ENCODE peak calls at places on chromosome 6, in nine cellular contexts. N, W, U, V, B, M, J, G and S are unnamed samples.

GRCh38 chr6:37916675-37917074 is 97.1 kb downstream of the ZFAND3 start:
- DNase-seq in N (no peak), W (no peak), J (no peak), M (no peak), G (no peak), V (no peak), U (no peak), B (no peak), S (no peak)

GRCh38 chr6:150930816-150931215 is 65.3 kb downstream of the MTHFD1L start:
- DNase-seq in N (no peak), B (no peak), G (no peak), M (no peak), W (no peak), U (no peak), V (no peak), J (no peak), S (no peak)

GRCh38 chr6:3843379-3844096 is 5.6 kb upstream of the FAM50B start:
- DNase-seq in V (no peak), G (no peak), W (no peak), U (no peak), B (no peak), N (no peak), J (no peak), M (no peak), S (no peak)

GRCh38 chr6:159988983-159989454 is 20.1 kb downstream of the IGF2R start:
- DNase-seq in N (no peak), W (no peak), V (no peak), G (no peak), J (peak), M (no peak), B (no peak), U (no peak), S (no peak)

GRCh38 chr6:149834513-149835481 is 29.4 kb downstream of the LRP11 start:
- DNase-seq in G (no peak), B (peak), W (peak), V (peak), M (no peak), U (peak), N (no peak), J (no peak), S (no peak)

GRCh38 chr6:26394289-26394688 is 7.8 kb upstream of the BTN3A1 start:
- DNase-seq in M (no peak), V (no peak), W (no peak), U (no peak), G (no peak), B (no peak), J (no peak), N (no peak), S (no peak)

GRCh38 chr6:54805077-54805476 is 41.5 kb upstream of the FAM83B start:
- DNase-seq in B (no peak), U (no peak), J (no peak), V (no peak), W (no peak), N (no peak), M (no peak), G (no peak), S (no peak)

GRCh38 chr6:159790947-159791598 is 806 bp downstream of the MRPL18 start:
- DNase-seq in J (peak), W (no peak), V (no peak), U (no peak), N (no peak), B (peak), G (no peak), M (no peak), S (no peak)

GRCh38 chr6:127967708-127968107 is 66.8 kb upstream of the THEMIS start:
- DNase-seq in J (no peak), U (no peak), B (no peak), N (no peak), W (no peak), G (no peak), M (no peak), V (no peak), S (no peak)

GRCh38 chr6:1296542-1296941 is 15.4 kb upstream of the FOXQ1 start:
- DNase-seq in G (no peak), B (no peak), N (no peak), W (no peak), J (no peak), M (no peak), U (no peak), V (no peak), S (no peak)

GRCh38 chr6:5693588-5693987 is 313.1 kb downstream of the NRN1 start:
- DNase-seq in N (no peak), V (no peak), U (no peak), B (no peak), W (no peak), G (no peak), M (no peak), J (no peak), S (no peak)

GRCh38 chr6:117605169-117605826 is 3.0 kb upstream of the GOPC start:
- DNase-seq in M (no peak), B (peak), W (peak), V (peak), J (no peak), N (no peak), U (no peak), G (no peak), S (no peak)

GRCh38 chr6:144217797-144218196 is 67.3 kb upstream of the UTRN start:
- DNase-seq in U (no peak), V (no peak), G (no peak), J (no peak), W (no peak), M (no peak), N (no peak), B (no peak), S (no peak)

GRCh38 chr6:142900467-142900961 is 44.5 kb downstream of the HIVEP2 start:
- DNase-seq in U (no peak), J (no peak), N (no peak), V (no peak), G (no peak), B (no peak), W (no peak), M (no peak), S (no peak)

GRCh38 chr6:54232703-54233102 is 75.5 kb upstream of the TINAG start:
- DNase-seq in N (no peak), G (no peak), W (no peak), J (no peak), V (no peak), B (no peak), M (no peak), U (no peak), S (no peak)

GRCh38 chr6:7991536-7991935 is 72.7 kb downstream of the BLOC1S5 start:
- DNase-seq in W (no peak), U (no peak), M (no peak), N (no peak), B (no peak), J (no peak), G (no peak), V (no peak), S (no peak)

GRCh38 chr6:80280258-80281010 is 174.0 kb downstream of the BCKDHB start:
- DNase-seq in B (no peak), M (no peak), U (no peak), N (no peak), J (no peak), G (no peak), V (no peak), W (no peak), S (no peak)

GRCh38 chr6:128573036-128573435 is 52.6 kb upstream of the PTPRK start:
- DNase-seq in U (no peak), N (no peak), W (no peak), V (no peak), J (no peak), G (no peak), B (no peak), M (no peak), S (no peak)

GRCh38 chr6:5511924-5512323 is 250.6 kb downstream of the FARS2 start:
- DNase-seq in W (no peak), G (no peak), M (no peak), U (no peak), B (no peak), J (no peak), V (no peak), N (no peak), S (no peak)

DNA sequence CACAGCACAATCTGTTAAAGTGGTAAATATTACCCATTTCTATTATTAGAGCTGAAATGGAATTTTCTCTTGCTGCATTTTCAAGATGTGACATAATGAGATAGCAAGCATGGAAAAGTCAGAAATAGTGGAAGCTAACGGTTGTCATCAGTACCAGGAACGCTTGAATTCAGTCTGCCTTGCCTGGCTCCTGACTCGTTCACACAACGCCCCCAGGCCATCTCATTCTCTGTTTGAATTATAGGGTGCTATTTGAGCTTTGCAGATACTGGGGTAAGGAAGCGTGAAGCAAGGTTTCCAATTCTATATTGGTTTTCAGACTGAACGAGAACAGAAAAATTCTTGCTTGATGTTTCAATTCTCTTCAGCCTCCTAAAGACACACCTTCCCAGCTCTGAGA is 116.5 kb upstream of the MAP3K7 start:
- DNase-seq in W (no peak), B (no peak), G (no peak), U (no peak), J (no peak), V (no peak), M (no peak), N (no peak), S (no peak)
- TF ChIP-seq POLR2AphosphoS5 in W (no peak), B (no peak), G (no peak), U (no peak), J (no peak), V (no peak), M (no peak), N (no peak), S (no peak)

GRCh38 chr6:153096031-153096430 is 35.1 kb downstream of the RGS17 start:
- DNase-seq in U (no peak), M (no peak), J (no peak), N (no peak), B (no peak), W (no peak), G (no peak), V (no peak), S (no peak)
- TF ChIP-seq POLR2A in U (no peak), M (no peak), J (no peak), N (no peak), B (no peak), W (no peak), G (no peak), V (no peak), S (no peak)

GRCh38 chr6:152981989-152982767 is 663 bp downstream of the FBXO5 start:
- DNase-seq in B (peak), U (peak), J (peak), V (no peak), W (no peak), N (peak), G (no peak), M (no peak), S (no peak)

GRCh38 chr6:152983637-152984386 is 971 bp upstream of the FBXO5 start:
- DNase-seq in U (peak), J (peak), N (peak), W (no peak), B (peak), M (peak), G (peak), V (peak), S (no peak)

GRCh38 chr6:152984387-152984872 is 1.6 kb upstream of the FBXO5 start:
- DNase-seq in N (no peak), M (no peak), V (no peak), J (no peak), B (no peak), G (no peak), U (no peak), W (no peak), S (no peak)

GRCh38 chr6:152981219-152981618 is 1.6 kb downstream of the FBXO5 start:
- DNase-seq in W (no peak), M (no peak), V (no peak), J (no peak), U (no peak), N (no peak), B (no peak), G (no peak), S (no peak)

GRCh38 chr6:152982768-152983636 is at the start of gene FBXO5:
- DNase-seq in G (peak), M (peak), J (peak), U (peak), B (peak), W (peak), V (peak), N (peak), S (peak)
- TF ChIP-seq POLR2AphosphoS5 in G (peak), M (peak), J (peak), U (peak), B (peak), W (peak), V (no peak), N (no peak), S (peak)

GRCh38 chr6:124964084-124964763 is 2.0 kb downstream of the RNF217 start:
- DNase-seq in J (no peak), M (no peak), N (peak), G (no peak), B (peak), V (no peak), U (no peak), W (no peak), S (no peak)

GRCh38 chr6:124961784-124962611 is at the start of gene RNF217:
- DNase-seq in J (peak), U (peak), B (peak), V (peak), M (peak), G (no peak), N (peak), W (peak), S (peak)

GRCh38 chr6:124964764-124965105 is 2.5 kb downstream of the RNF217 start:
- DNase-seq in V (no peak), B (no peak), J (no peak), N (no peak), U (no peak), G (no peak), W (no peak), M (no peak), S (no peak)

GRCh38 chr6:124962617-124963415 is 579 bp downstream of the RNF217 start:
- DNase-seq in W (peak), N (peak), V (peak), B (peak), J (peak), U (peak), M (no peak), G (no peak), S (no peak)

GRCh38 chr6:124963416-124964083 is 1.3 kb downstream of the RNF217 start:
- DNase-seq in U (no peak), M (no peak), G (no peak), B (no peak), J (no peak), V (no peak), N (no peak), W (no peak), S (no peak)
- TF ChIP-seq POLR2A in U (no peak), M (no peak), G (no peak), B (no peak), J (no peak), V (peak), N (no peak), W (no peak), S (no peak)

GRCh38 chr6:45591816-45592359 is 214.2 kb upstream of the SUPT3H start:
- DNase-seq in M (no peak), V (no peak), U (peak), G (no peak), B (no peak), N (no peak), W (no peak), J (no peak), S (no peak)

GRCh38 chr6:45590751-45591184 is 213.0 kb upstream of the SUPT3H start:
- DNase-seq in W (no peak), G (no peak), J (no peak), M (no peak), U (peak), V (no peak), N (peak), B (no peak), S (no peak)

GRCh38 chr6:45592991-45593390 is 215.3 kb upstream of the SUPT3H start:
- DNase-seq in B (no peak), W (no peak), J (no peak), G (no peak), M (no peak), V (no peak), U (no peak), N (no peak), S (no peak)

GRCh38 chr6:45590225-45590624 is 212.5 kb upstream of the SUPT3H start:
- DNase-seq in B (no peak), U (peak), J (no peak), W (no peak), V (no peak), N (no peak), M (no peak), G (no peak), S (no peak)

GRCh38 chr6:45591306-45591705 is 213.6 kb upstream of the SUPT3H start:
- DNase-seq in N (no peak), U (peak), W (no peak), J (no peak), V (no peak), B (no peak), G (no peak), M (no peak), S (no peak)
- TF ChIP-seq POLR2AphosphoS5 in N (no peak), U (no peak), W (no peak), J (no peak), V (no peak), B (no peak), G (no peak), M (no peak), S (no peak)

GRCh38 chr6:148342146-148343027 is at the start of gene SASH1:
- DNase-seq in N (peak), W (no peak), J (peak), M (peak), V (peak), G (peak), B (peak), U (peak), S (no peak)
- TF ChIP-seq POLR2A in N (peak), W (no peak), J (no peak), M (no peak), V (no peak), G (no peak), B (peak), U (peak), S (no peak)

GRCh38 chr6:158780963-158781691 is 38.0 kb downstream of the EZR start:
- DNase-seq in V (peak), M (peak), G (peak), N (peak), U (no peak), J (no peak), W (no peak), B (peak), S (no peak)
- TF ChIP-seq POLR2AphosphoS5 in V (peak), M (peak), G (peak), N (no peak), U (no peak), J (no peak), W (peak), B (peak), S (no peak)

DNA sequence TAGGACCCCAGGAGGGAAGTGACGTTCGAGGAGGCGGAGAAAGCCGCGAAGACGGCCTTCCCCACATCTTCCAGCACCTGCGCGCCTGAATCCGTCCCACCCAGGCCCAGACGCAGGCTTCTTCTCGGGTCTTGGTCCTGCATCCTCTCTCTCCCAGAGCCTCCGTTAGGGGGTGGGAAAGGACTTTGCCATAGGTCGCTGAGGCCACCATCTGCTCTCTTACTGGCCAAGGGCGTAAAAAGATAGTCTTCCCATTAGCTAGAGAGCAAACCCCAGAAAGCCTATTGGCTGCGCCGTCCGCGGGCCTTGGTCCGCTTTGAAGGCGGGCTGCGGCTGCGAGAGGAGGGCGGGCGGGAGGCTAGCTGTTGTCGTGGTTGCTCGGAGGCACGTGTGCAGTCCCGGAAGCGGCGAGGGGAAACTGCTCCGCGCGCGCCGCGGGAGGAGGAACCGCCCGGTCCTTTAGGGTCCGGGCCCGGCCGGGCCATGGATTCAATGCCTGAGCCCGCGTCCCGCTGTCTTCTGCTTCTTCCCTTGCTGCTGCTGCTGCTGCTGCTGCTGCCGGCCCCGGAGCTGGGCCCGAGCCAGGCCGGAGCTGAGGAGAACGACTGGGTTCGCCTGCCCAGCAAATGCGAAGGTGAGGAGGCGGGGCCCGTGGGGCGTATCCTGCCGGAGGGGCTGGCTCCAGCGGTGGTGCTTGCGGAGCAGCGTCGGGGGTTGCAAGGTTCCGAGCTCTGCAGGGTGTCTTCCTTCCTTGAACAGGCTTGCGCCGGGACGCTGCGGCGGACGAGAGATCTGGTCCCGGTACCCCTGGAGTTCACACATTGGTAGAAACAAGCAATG is at the start of gene CNPY3:
- DNase-seq in V (peak), B (peak), M (peak), G (peak), U (peak), J (peak), N (peak), W (peak), S (peak)
- TF ChIP-seq POLR2A in V (peak), B (peak), M (peak), G (no peak), U (peak), J (peak), N (peak), W (peak), S (peak)

DNA sequence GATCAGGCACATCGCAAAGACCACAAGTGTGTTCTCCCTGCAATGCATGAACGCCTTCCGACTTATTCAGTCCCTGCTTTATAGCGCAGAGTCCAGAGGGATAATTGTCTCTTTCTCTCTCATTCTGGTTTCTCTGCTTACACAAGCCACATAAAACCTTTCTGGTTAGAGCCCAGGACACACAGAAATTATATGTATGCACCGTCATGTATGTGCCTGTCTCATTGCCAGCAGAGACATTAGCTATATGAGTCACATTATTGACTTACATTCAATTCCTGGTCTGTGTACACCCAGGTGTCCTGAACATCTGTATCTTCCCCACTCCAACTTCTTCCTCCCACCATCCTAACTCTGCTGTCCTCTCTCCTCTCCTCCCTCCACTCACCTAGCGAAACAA is 44.0 kb downstream of the LRFN2 start:
- DNase-seq in N (no peak), G (no peak), J (no peak), U (no peak), V (no peak), B (no peak), W (no peak), M (no peak), S (no peak)
- TF ChIP-seq POLR2AphosphoS5 in N (no peak), G (no peak), J (no peak), U (no peak), V (no peak), B (no peak), W (no peak), M (no peak), S (no peak)

GRCh38 chr6:109442393-109442924 is 1.9 kb downstream of the SMPD2 start:
- DNase-seq in U (no peak), N (no peak), W (no peak), J (no peak), G (no peak), M (no peak), B (no peak), V (no peak), S (no peak)
- TF ChIP-seq POLR2A in U (no peak), N (no peak), W (no peak), J (no peak), G (no peak), M (no peak), B (no peak), V (no peak), S (no peak)